ENCODE peak calls at places on chromosomes 1 and 21, in eight cellular contexts. Y is uterus, V is body of pancreas, X is suprapubic skin, O is prostate gland, N is adrenal gland, D is breast epithelium, P is tibial nerve. J is an unnamed sample.

GRCh38 chr1:144101397-144102050 is 129.7 kb upstream of the FAM72C start:
- DNase-seq in D (peak; percentile 18), Y (peak; percentile 22), O (peak; percentile 6), V (peak; percentile 32), P (peak; percentile 16), X (peak; percentile 91), N (peak; percentile 31), J (peak; percentile 77)

GRCh38 chr1:210688482-210689233 is 360.0 kb downstream of the HHAT start:
- DNase-seq in V (no peak), N (no peak), X (no peak), P (no peak), O (no peak), Y (no peak), D (no peak), J (no peak)

GRCh38 chr21:43286196-43286595 is 117.4 kb downstream of the CRYAA start:
- DNase-seq in X (no peak), P (no peak), D (no peak), Y (no peak), N (no peak), V (no peak), O (no peak), J (no peak)

GRCh38 chr1:86933562-86934377 is 19.3 kb downstream of the HS2ST1 start:
- DNase-seq in P (no peak), D (no peak), O (no peak), V (no peak), Y (no peak), N (no peak), X (no peak), J (no peak)

GRCh38 chr21:44603911-44604310 is 3.5 kb downstream of the KRTAP10-7 start:
- DNase-seq in O (no peak), N (no peak), V (no peak), X (peak; percentile 40), D (no peak), Y (no peak), P (no peak), J (no peak)

GRCh38 chr1:204591473-204592090 is 75.4 kb downstream of the MDM4 start:
- DNase-seq in N (no peak), X (no peak), O (no peak), V (no peak), Y (no peak), P (no peak), D (no peak), J (no peak)

GRCh38 chr21:45766055-45766454 is 122.5 kb downstream of the PCBP3 start:
- DNase-seq in X (no peak), D (no peak), O (no peak), N (no peak), P (no peak), V (no peak), Y (no peak), J (no peak)

GRCh38 chr1:109133815-109134214 is 19.9 kb downstream of the ELAPOR1 start:
- DNase-seq in V (peak; percentile 54), P (peak; percentile 33), Y (no peak), N (no peak), O (no peak), D (peak; percentile 58), X (no peak), J (peak; percentile 38)

GRCh38 chr1:150281221-150281757 is 1.1 kb upstream of the CIART start:
- DNase-seq in O (peak; percentile 67), P (peak; percentile 60), N (peak; percentile 85), V (peak; percentile 77), X (no peak), Y (peak; percentile 74), D (peak; percentile 50), J (peak; percentile 83)

GRCh38 chr21:35144978-35145377 is 95.9 kb upstream of the RUNX1 start:
- DNase-seq in X (no peak), O (no peak), V (no peak), Y (no peak), P (no peak), D (no peak), N (no peak), J (no peak)

GRCh38 chr1:53580739-53581475 is 121.7 kb downstream of the DMRTB1 start:
- DNase-seq in V (no peak), Y (no peak), O (no peak), X (peak; percentile 23), D (no peak), N (no peak), P (no peak), J (no peak)

GRCh38 chr1:33424205-33424604 is 6.7 kb downstream of the PHC2 start:
- DNase-seq in D (no peak), P (no peak), V (no peak), Y (no peak), X (no peak), N (no peak), O (no peak), J (no peak)

GRCh38 chr21:42460391-42461184 is 35.4 kb downstream of the RSPH1 start:
- DNase-seq in X (peak; percentile 53), O (no peak), P (no peak), Y (no peak), D (no peak), N (no peak), V (peak; percentile 9), J (no peak)

GRCh38 chr21:45387506-45387905 is 17.5 kb upstream of the COL18A1 start:
- DNase-seq in N (no peak), Y (peak; percentile 22), O (no peak), D (no peak), V (peak; percentile 4), X (no peak), P (no peak), J (peak; percentile 15)

GRCh38 chr1:205270764-205271163 is 43.0 kb downstream of the TMCC2 start:
- DNase-seq in O (no peak), V (no peak), P (no peak), N (no peak), D (no peak), X (no peak), Y (no peak), J (no peak)

GRCh38 chr1:244100691-244101453 is 49.8 kb downstream of the ZBTB18 start:
- DNase-seq in X (no peak), Y (no peak), V (no peak), O (no peak), D (no peak), P (no peak), N (no peak), J (no peak)

GRCh38 chr1:10152709-10153284 is 57.6 kb upstream of the KIF1B start:
- DNase-seq in V (peak; percentile 58), X (no peak), D (no peak), N (peak; percentile 74), Y (peak; percentile 49), O (peak; percentile 49), P (no peak), J (peak; percentile 30)

DNA sequence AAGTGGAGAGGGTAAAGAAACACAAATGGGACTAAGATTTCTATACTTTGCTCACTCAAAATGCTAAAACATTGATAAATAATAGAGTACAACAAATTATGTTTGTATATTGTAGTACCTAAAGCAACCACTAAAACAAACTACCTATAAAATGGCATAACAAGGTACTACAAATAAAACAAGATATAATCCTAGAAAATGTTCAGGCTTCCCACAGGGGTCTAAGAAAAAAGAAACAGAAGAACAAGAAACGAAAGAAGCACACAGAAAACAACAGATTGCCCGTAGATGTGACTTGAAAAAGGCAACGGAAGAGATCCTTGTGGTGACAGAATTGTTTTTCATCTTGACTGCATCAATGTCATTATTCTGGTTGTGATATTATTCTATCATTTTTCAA is 63.3 kb upstream of the ADGRL4 start:
- DNase-seq in X (no peak), P (no peak), V (no peak), Y (no peak), N (no peak), D (no peak), O (no peak), J (no peak)
- TF ChIP-seq CTCF in X (no peak), P (no peak), V (no peak), Y (no peak), N (no peak), D (no peak), O (no peak), J (no peak)

GRCh38 chr1:75725861-75726361 is 1.4 kb downstream of the ACADM start:
- DNase-seq in X (no peak), O (no peak), D (no peak), Y (no peak), P (no peak), V (peak; percentile 63), N (no peak), J (no peak)

GRCh38 chr1:75725256-75725655 is 747 bp downstream of the ACADM start:
- DNase-seq in N (no peak), X (no peak), P (no peak), D (no peak), O (no peak), Y (no peak), V (no peak), J (no peak)

GRCh38 chr1:75722966-75723365 is 1.5 kb upstream of the ACADM start:
- DNase-seq in P (no peak), D (no peak), V (no peak), O (no peak), N (no peak), X (no peak), Y (no peak), J (no peak)

GRCh38 chr1:75724472-75725022 is at the start of gene ACADM:
- DNase-seq in N (peak; percentile 87), D (peak; percentile 79), X (peak; percentile 89), O (peak; percentile 79), Y (peak; percentile 89), P (peak; percentile 68), V (peak; percentile 84), J (peak; percentile 91)

GRCh38 chr1:75723989-75724471 is 479 bp upstream of the ACADM start:
- DNase-seq in O (peak; percentile 70), N (peak; percentile 89), V (peak; percentile 79), D (peak; percentile 61), X (peak; percentile 85), Y (peak; percentile 86), P (peak; percentile 53), J (peak; percentile 89)
- TF ChIP-seq POLR2A in O (no peak), N (no peak), V (no peak), D (no peak), X (no peak), Y (no peak), P (no peak), J (no peak)

GRCh38 chr1:189803364-189803763 is 674.3 kb downstream of the BRINP3 start:
- DNase-seq in V (no peak), D (no peak), P (no peak), X (no peak), Y (no peak), O (no peak), N (no peak), J (no peak)
- TF ChIP-seq CTCF in V (no peak), D (no peak), P (no peak), X (no peak), Y (no peak), O (no peak), N (no peak), J (no peak)

GRCh38 chr1:64962447-64962846 is 3.9 kb downstream of the JAK1 start:
- DNase-seq in N (no peak), D (no peak), O (no peak), P (no peak), Y (no peak), V (no peak), X (no peak), J (no peak)
- TF ChIP-seq POLR2A in N (no peak), D (no peak), O (no peak), P (no peak), Y (no peak), V (no peak), X (no peak), J (no peak)

J was measured in heart left ventricle.